ENCODE peak calls at places on chromosome 22, in four cellular contexts. One of them, this sample, is unnamed.

GRCh38 chr22:29520851-29521250 is 32.7 kb downstream of the THOC5 start:
- DNase-seq in IMR-90: peak; percentile 91
- DNase-seq in trophoblast cell: no peak
- DNase-seq in mesenchymal stem cell: peak; percentile 68
- DNase-seq in this sample: no peak

GRCh38 chr22:29022101-29022817 is 39.4 kb downstream of the C22orf31 start:
- DNase-seq in IMR-90: no peak
- DNase-seq in trophoblast cell: no peak
- DNase-seq in mesenchymal stem cell: no peak
- DNase-seq in this sample: no peak

GRCh38 chr22:49629586-49630447 is 197.9 kb downstream of the BRD1 start:
- DNase-seq in IMR-90: no peak
- DNase-seq in trophoblast cell: no peak
- DNase-seq in mesenchymal stem cell: no peak
- DNase-seq in this sample: peak; percentile 18

GRCh38 chr22:40326905-40327735 is 19.2 kb upstream of the ADSL start:
- DNase-seq in IMR-90: peak; percentile 67
- DNase-seq in trophoblast cell: no peak
- DNase-seq in mesenchymal stem cell: peak; percentile 41
- DNase-seq in this sample: peak; percentile 29

GRCh38 chr22:38240734-38241252 is 32.0 kb downstream of the TMEM184B start:
- DNase-seq in IMR-90: peak; percentile 91
- DNase-seq in trophoblast cell: peak; percentile 82
- DNase-seq in mesenchymal stem cell: peak; percentile 94
- DNase-seq in this sample: peak; percentile 45

GRCh38 chr22:32723632-32724031 is 77.9 kb upstream of the TIMP3 start:
- DNase-seq in IMR-90: peak; percentile 96
- DNase-seq in trophoblast cell: peak; percentile 41
- DNase-seq in mesenchymal stem cell: peak; percentile 82
- DNase-seq in this sample: no peak

GRCh38 chr22:41603873-41604332 is 14.3 kb upstream of the PMM1 start:
- DNase-seq in IMR-90: no peak
- DNase-seq in trophoblast cell: no peak
- DNase-seq in mesenchymal stem cell: no peak
- DNase-seq in this sample: no peak

GRCh38 chr22:17726561-17727243 is 47.6 kb downstream of the BID start:
- DNase-seq in IMR-90: peak; percentile 72
- DNase-seq in trophoblast cell: peak; percentile 68
- DNase-seq in mesenchymal stem cell: peak; percentile 70
- DNase-seq in this sample: no peak

GRCh38 chr22:45604239-45604711 is 67.4 kb upstream of the ATXN10 start:
- DNase-seq in IMR-90: peak; percentile 48
- DNase-seq in trophoblast cell: peak; percentile 36
- DNase-seq in mesenchymal stem cell: no peak
- DNase-seq in this sample: no peak

GRCh38 chr22:27774200-27774599 is 27.4 kb downstream of the MN1 start:
- DNase-seq in IMR-90: no peak
- DNase-seq in trophoblast cell: no peak
- DNase-seq in mesenchymal stem cell: no peak
- DNase-seq in this sample: no peak

GRCh38 chr22:27775087-27775697 is 26.4 kb downstream of the MN1 start:
- DNase-seq in IMR-90: peak; percentile 7
- DNase-seq in trophoblast cell: no peak
- DNase-seq in mesenchymal stem cell: no peak
- DNase-seq in this sample: no peak

GRCh38 chr22:27777128-27777527 is 24.4 kb downstream of the MN1 start:
- DNase-seq in IMR-90: no peak
- DNase-seq in trophoblast cell: no peak
- DNase-seq in mesenchymal stem cell: no peak
- DNase-seq in this sample: no peak

GRCh38 chr22:27776410-27776958 is 25.1 kb downstream of the MN1 start:
- DNase-seq in IMR-90: no peak
- DNase-seq in trophoblast cell: no peak
- DNase-seq in mesenchymal stem cell: no peak
- DNase-seq in this sample: peak; percentile 89

GRCh38 chr22:27775698-27776409 is 25.7 kb downstream of the MN1 start:
- DNase-seq in IMR-90: no peak
- DNase-seq in trophoblast cell: no peak
- DNase-seq in mesenchymal stem cell: no peak
- DNase-seq in this sample: peak; percentile 63
- H3K18ac ChIP-seq in IMR-90: no peak overlapping the region
- H3K18ac ChIP-seq in trophoblast cell: peak overlapping the region; percentile 52
- H3K18ac ChIP-seq in mesenchymal stem cell: no peak overlapping the region
- H3K18ac ChIP-seq in this sample: peak overlapping the region; percentile 94

GRCh38 chr22:25545677-25546076 is 18.8 kb upstream of the GRK3 start:
- DNase-seq in IMR-90: no peak
- DNase-seq in trophoblast cell: no peak
- DNase-seq in mesenchymal stem cell: no peak
- DNase-seq in this sample: no peak
- H2BK5ac ChIP-seq in IMR-90: no peak overlapping the region
- H2BK5ac ChIP-seq in trophoblast cell: no peak overlapping the region
- H2BK5ac ChIP-seq in mesenchymal stem cell: no peak overlapping the region
- H2BK5ac ChIP-seq in this sample: no peak overlapping the region

GRCh38 chr22:35230417-35230816 is 26.9 kb upstream of the HMGXB4 start:
- DNase-seq in IMR-90: no peak
- DNase-seq in trophoblast cell: no peak
- DNase-seq in mesenchymal stem cell: no peak
- DNase-seq in this sample: no peak
- H3K18ac ChIP-seq in IMR-90: no peak overlapping the region
- H3K18ac ChIP-seq in trophoblast cell: no peak overlapping the region
- H3K18ac ChIP-seq in mesenchymal stem cell: no peak overlapping the region
- H3K18ac ChIP-seq in this sample: no peak overlapping the region

DNA sequence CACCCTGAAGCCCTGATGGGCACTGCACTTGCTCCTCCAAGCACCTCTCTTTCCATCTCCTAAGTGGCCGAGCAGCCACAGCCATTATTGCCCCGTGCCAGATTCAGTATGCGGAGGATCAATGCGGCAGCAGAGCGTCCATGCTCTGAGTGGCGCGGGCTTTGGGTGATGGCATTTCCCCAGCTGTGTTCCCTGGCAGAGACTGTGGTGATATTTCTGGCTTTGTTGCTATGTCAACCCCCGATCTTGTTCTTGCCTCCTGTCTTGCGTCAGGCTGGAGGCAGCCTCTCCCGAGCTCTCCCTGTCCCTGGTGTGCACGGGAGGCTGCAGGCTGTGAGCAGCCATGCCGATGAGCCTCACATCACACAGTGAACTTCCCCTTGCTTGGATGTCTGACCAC is 1018.6 kb downstream of the TBC1D22A start:
- DNase-seq in IMR-90: no peak
- DNase-seq in trophoblast cell: no peak
- DNase-seq in mesenchymal stem cell: no peak
- DNase-seq in this sample: no peak
- H2BK5ac ChIP-seq in IMR-90: no peak overlapping the region
- H2BK5ac ChIP-seq in trophoblast cell: no peak overlapping the region
- H2BK5ac ChIP-seq in mesenchymal stem cell: no peak overlapping the region
- H2BK5ac ChIP-seq in this sample: no peak overlapping the region